ENCODE peak calls at places on chromosomes 2 and 18, in six cellular contexts. R is stimulated activated CD4-positive, alpha-beta T cell treated with anti-CD3 and anti-CD28 coated beads, Interleukin-1b, Interleukin-23, amount 100 ng/mL, for 24 hours; N is kidney tubule cell; F is activated CD4-positive, CD25-positive, alpha-beta regulatory T cell; E is NCI-H1417; B is gastrocnemius medialis. J is an unnamed sample.

GRCh38 chr18:80149667-80150066 is 40.6 kb downstream of the ADNP2 start:
- DNase-seq in F (no peak), R (no peak), N (no peak), E (no peak), B (no peak), J (no peak)

GRCh38 chr18:39841133-39842041 is 2113.6 kb upstream of the PIK3C3 start:
- DNase-seq in B (no peak), F (no peak), R (no peak), E (peak), N (peak), J (peak)

GRCh38 chr2:63596487-63596886 is 7.7 kb downstream of the MDH1 start:
- DNase-seq in B (no peak), N (no peak), F (no peak), E (no peak), R (no peak), J (no peak)

GRCh38 chr2:230708204-230708603 is 4.4 kb upstream of the CAB39 start:
- DNase-seq in R (no peak), N (peak), B (no peak), F (no peak), E (no peak), J (no peak)

GRCh38 chr2:200786423-200786822 is 25.3 kb upstream of the BZW1 start:
- DNase-seq in F (no peak), B (no peak), E (no peak), N (peak), R (no peak), J (no peak)

GRCh38 chr2:218166791-218167190 is at the start of gene CXCR1:
- DNase-seq in N (no peak), E (no peak), R (no peak), F (no peak), B (no peak), J (no peak)

GRCh38 chr2:27724905-27725693 is 46.4 kb upstream of the MRPL33 start:
- DNase-seq in F (no peak), R (no peak), B (no peak), N (peak), E (no peak), J (no peak)

GRCh38 chr2:72108121-72108520 is 39.5 kb downstream of the CYP26B1 start:
- DNase-seq in B (no peak), E (no peak), N (peak), F (no peak), R (no peak), J (peak)

GRCh38 chr18:79405781-79406575 is 10.2 kb downstream of the NFATC1 start:
- DNase-seq in E (no peak), F (peak), R (peak), B (peak), N (no peak), J (no peak)

GRCh38 chr2:180040146-180040925 is 33.2 kb upstream of the CWC22 start:
- DNase-seq in E (no peak), R (no peak), B (no peak), N (peak), F (no peak), J (peak)

GRCh38 chr18:74604366-74604765 is 6.7 kb downstream of the ZNF407 start:
- DNase-seq in E (no peak), R (no peak), F (no peak), B (no peak), N (no peak), J (no peak)

GRCh38 chr18:10160251-10160650 is 246.4 kb downstream of the VAPA start:
- DNase-seq in F (no peak), E (no peak), R (no peak), B (no peak), N (no peak), J (no peak)

GRCh38 chr2:54470241-54470938 is 14.3 kb downstream of the SPTBN1 start:
- DNase-seq in N (peak), R (no peak), B (no peak), E (no peak), F (no peak), J (peak)

GRCh38 chr2:70674636-70675430 is 93.2 kb downstream of the ADD2 start:
- DNase-seq in F (no peak), N (no peak), R (no peak), B (no peak), E (no peak), J (no peak)

GRCh38 chr2:212299943-212300342 is 238.7 kb downstream of the ERBB4 start:
- DNase-seq in B (no peak), E (no peak), N (no peak), R (no peak), F (no peak), J (no peak)